ENCODE peak calls at places on chromosomes 5 and 9, in five cellular contexts. Q is SK-N-SH, O is HepG2, N is stomach, Z is HCT116. C is an unnamed sample.

GRCh38 chr5:95817430-95817829 is 5.1 kb downstream of the GLRX start:
- DNase-seq in Q (no peak), O (no peak), N (no peak), Z (no peak), C (no peak)

GRCh38 chr9:124339603-124340146 is 75.6 kb downstream of the PSMB7 start:
- DNase-seq in Q (no peak), O (no peak), N (no peak), Z (no peak), C (no peak)

GRCh38 chr9:4987996-4988421 is 2.9 kb downstream of the JAK2 start:
- DNase-seq in Q (peak), O (peak), N (peak), Z (peak), C (peak)

GRCh38 chr9:70450735-70451134 is 36.3 kb upstream of the KLF9 start:
- DNase-seq in Q (no peak), O (no peak), N (no peak), Z (no peak), C (no peak)

GRCh38 chr5:60540855-60541805 is 158.8 kb downstream of the DEPDC1B start:
- DNase-seq in Q (no peak), O (peak), N (no peak), Z (no peak), C (no peak)

GRCh38 chr9:129720181-129720864 is 32.5 kb downstream of the PTGES start:
- DNase-seq in Q (peak), O (peak), N (no peak), Z (no peak), C (no peak)

GRCh38 chr9:81028504-81028903 is 660.8 kb downstream of the TLE1 start:
- DNase-seq in Q (no peak), O (peak), N (no peak), Z (peak), C (no peak)

GRCh38 chr9:1025131-1025530 is 25.0 kb upstream of the DMRT2 start:
- DNase-seq in Q (no peak), O (no peak), N (no peak), Z (no peak), C (no peak)

GRCh38 chr9:13386935-13387667 is 107.6 kb upstream of the MPDZ start:
- DNase-seq in Q (no peak), O (no peak), N (no peak), Z (no peak), C (peak)

GRCh38 chr5:172477466-172477865 is 23.1 kb upstream of the SH3PXD2B start:
- DNase-seq in Q (no peak), O (no peak), N (no peak), Z (no peak), C (no peak)

GRCh38 chr5:143002459-143003327 is 232.5 kb downstream of the ARHGAP26 start:
- DNase-seq in Q (no peak), O (no peak), N (peak), Z (no peak), C (peak)

GRCh38 chr9:13963005-13963653 is 350.8 kb downstream of the NFIB start:
- DNase-seq in Q (no peak), O (no peak), N (no peak), Z (no peak), C (no peak)

GRCh38 chr5:1097381-1097893 is 14.4 kb downstream of the SLC12A7 start:
- DNase-seq in Q (no peak), O (no peak), N (no peak), Z (no peak), C (no peak)

GRCh38 chr5:179321206-179321987 is 23.9 kb downstream of the ADAMTS2 start:
- DNase-seq in Q (no peak), O (no peak), N (no peak), Z (no peak), C (no peak)

GRCh38 chr5:178192787-178193186 is 5.6 kb upstream of the GMCL2 start:
- DNase-seq in Q (no peak), O (no peak), N (no peak), Z (no peak), C (no peak)

GRCh38 chr9:89850633-89851325 is 246.0 kb downstream of the GADD45G start:
- DNase-seq in Q (no peak), O (no peak), N (peak), Z (no peak), C (no peak)

GRCh38 chr5:87845734-87846133 is 422.9 kb downstream of the TMEM161B start:
- DNase-seq in Q (no peak), O (no peak), N (no peak), Z (no peak), C (no peak)

GRCh38 chr9:68637020-68637419 is 68.0 kb upstream of the PIP5K1B start:
- DNase-seq in Q (no peak), O (no peak), N (peak), Z (no peak), C (no peak)

GRCh38 chr9:76456202-76456926 is 2.6 kb upstream of the GCNT1 start:
- DNase-seq in Q (no peak), O (peak), N (peak), Z (no peak), C (no peak)

GRCh38 chr5:109721741-109722140 is 32.0 kb downstream of the MAN2A1 start:
- DNase-seq in Q (no peak), O (no peak), N (no peak), Z (no peak), C (no peak)

GRCh38 chr9:18793122-18793521 is 239.9 kb downstream of the SAXO1 start:
- DNase-seq in Q (no peak), O (no peak), N (no peak), Z (no peak), C (no peak)

GRCh38 chr5:125088522-125089105 is 342.2 kb upstream of the ZNF608 start:
- DNase-seq in Q (no peak), O (no peak), N (no peak), Z (no peak), C (no peak)

GRCh38 chr5:28823231-28823630 is 1784.8 kb upstream of the CDH9 start:
- DNase-seq in Q (no peak), O (no peak), N (no peak), Z (no peak), C (no peak)

GRCh38 chr9:15531380-15531779 is 20.6 kb upstream of the PSIP1 start:
- DNase-seq in Q (no peak), O (no peak), N (no peak), Z (no peak), C (no peak)

GRCh38 chr5:134438268-134438622 is 26.6 kb upstream of the CDKN2AIPNL start:
- DNase-seq in Q (no peak), O (no peak), N (no peak), Z (no peak), C (no peak)

GRCh38 chr5:37717613-37718431 is 122.0 kb downstream of the GDNF start:
- DNase-seq in Q (peak), O (peak), N (peak), Z (no peak), C (no peak)

GRCh38 chr5:52356311-52356918 is 431.3 kb upstream of the ITGA1 start:
- DNase-seq in Q (peak), O (no peak), N (no peak), Z (no peak), C (no peak)

GRCh38 chr9:134351777-134352176 is 25.5 kb downstream of the RXRA start:
- DNase-seq in Q (no peak), O (no peak), N (no peak), Z (no peak), C (no peak)

GRCh38 chr5:93430673-93431192 is 150.3 kb downstream of the NR2F1-AS1 start:
- DNase-seq in Q (no peak), O (no peak), N (no peak), Z (no peak), C (no peak)

GRCh38 chr5:168291281-168291960 is at the start of gene WWC1:
- DNase-seq in Q (peak), O (peak), N (peak), Z (peak), C (no peak)

GRCh38 chr9:83432104-83432627 is 106.0 kb downstream of the FRMD3 start:
- DNase-seq in Q (no peak), O (peak), N (peak), Z (no peak), C (no peak)

GRCh38 chr5:52987711-52988329 is 1.3 kb upstream of the ITGA2 start:
- DNase-seq in Q (no peak), O (peak), N (no peak), Z (peak), C (no peak)

GRCh38 chr5:29307498-29307897 is 1886.0 kb upstream of the CDH6 start:
- DNase-seq in Q (no peak), O (no peak), N (no peak), Z (no peak), C (no peak)

GRCh38 chr5:58497956-58498942 is 7.0 kb downstream of the GAPT start:
- DNase-seq in Q (peak), O (peak), N (peak), Z (peak), C (no peak)

GRCh38 chr5:138264183-138264582 is 10.2 kb downstream of the GFRA3 start:
- DNase-seq in Q (no peak), O (no peak), N (no peak), Z (no peak), C (no peak)

GRCh38 chr9:110303136-110303535 is 34.5 kb downstream of the TXNDC8 start:
- DNase-seq in Q (no peak), O (no peak), N (no peak), Z (no peak), C (peak)

GRCh38 chr9:37026085-37026935 is 7.8 kb downstream of the PAX5 start:
- DNase-seq in Q (peak), O (no peak), N (no peak), Z (no peak), C (no peak)

GRCh38 chr9:135471751-135472640 is 7.6 kb upstream of the PPP1R26 start:
- DNase-seq in Q (no peak), O (no peak), N (no peak), Z (no peak), C (no peak)
- H3K4me3 ChIP-seq in Q (no peak), O (no peak), N (no peak), Z (no peak), C (no peak)

DNA sequence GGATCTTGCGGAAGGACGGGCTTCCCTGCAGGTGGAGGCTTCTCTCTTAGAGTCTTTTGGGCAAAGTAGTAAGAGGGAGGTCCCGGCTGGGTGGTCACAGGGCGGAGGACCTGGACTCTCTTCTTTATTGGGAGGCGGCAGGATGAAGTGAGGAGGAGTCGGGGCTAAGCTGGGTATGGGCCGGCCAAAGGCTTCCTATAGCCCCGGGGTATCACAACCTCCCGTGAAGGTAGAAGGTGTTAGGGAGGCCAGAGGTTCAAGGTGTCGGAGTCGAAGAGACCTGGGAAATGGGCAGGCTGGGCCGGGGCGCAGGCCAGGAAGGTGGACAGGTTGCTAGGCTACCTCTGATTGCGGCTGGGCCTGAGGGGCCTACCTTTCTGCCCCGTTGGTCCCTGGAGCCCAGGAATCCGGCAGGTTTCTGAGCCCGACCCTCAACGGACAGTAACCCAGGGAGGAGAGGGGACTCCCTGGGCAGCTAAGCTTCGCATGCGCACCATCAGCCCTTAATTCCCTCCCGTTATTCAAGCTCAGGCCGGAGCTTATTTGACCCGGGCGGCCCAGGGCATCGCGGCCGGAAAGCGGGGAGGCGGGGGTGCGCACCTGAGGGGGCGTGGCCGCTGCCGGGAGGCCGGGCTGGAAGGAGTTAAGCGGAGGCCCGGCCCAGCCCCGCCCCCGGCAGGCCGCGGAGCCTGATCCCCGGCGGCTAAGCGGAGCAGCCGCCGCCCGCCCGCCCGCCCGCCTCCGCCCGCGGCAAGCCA is at the start of gene TESK1:
- DNase-seq in Q (peak), O (peak), N (peak), Z (peak), C (no peak)
- TF ChIP-seq POLR2AphosphoS5 in Q (no peak), O (no peak), N (no peak), Z (no peak), C (no peak)

DNA sequence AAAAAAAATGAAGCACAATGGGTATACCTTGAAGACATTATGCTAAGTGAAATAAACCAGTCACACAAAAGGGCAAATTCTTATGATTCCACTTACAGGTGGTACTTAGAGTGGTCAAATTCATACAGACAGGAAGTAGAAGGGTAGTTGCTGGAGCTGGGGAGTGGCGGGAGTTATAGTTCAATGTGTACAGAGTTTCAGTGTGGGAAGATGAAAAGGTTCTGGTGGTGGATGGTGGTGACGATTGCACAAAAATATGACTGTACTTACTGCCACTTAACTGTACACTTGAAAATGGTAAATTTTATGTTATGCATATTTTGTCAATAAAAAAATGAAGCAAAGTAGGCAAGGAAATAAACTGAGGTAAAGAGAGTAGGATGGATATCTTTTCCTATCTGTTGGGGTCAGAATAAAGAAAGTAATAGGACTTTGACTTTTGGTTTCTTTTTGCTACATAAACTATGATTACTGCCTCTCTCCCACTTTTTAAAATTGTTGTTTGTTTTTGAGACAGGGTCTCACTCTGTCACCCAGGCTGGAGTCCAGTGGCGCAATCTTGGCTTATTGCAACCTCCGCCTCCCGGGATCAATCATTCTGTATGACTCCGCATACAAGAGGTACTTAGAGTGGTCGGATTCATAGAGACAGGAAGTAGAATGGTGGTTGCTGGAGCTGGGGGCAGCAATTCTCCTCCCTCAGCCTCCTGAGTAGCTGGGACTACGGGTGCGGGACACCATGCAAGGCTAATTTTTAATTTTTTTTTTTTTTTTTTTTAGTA is 4.0 kb upstream of the PSAT1 start:
- DNase-seq in Q (no peak), O (peak), N (no peak), Z (no peak), C (no peak)
- H3K4me3 ChIP-seq in Q (no peak), O (no peak), N (no peak), Z (no peak), C (no peak)

DNA sequence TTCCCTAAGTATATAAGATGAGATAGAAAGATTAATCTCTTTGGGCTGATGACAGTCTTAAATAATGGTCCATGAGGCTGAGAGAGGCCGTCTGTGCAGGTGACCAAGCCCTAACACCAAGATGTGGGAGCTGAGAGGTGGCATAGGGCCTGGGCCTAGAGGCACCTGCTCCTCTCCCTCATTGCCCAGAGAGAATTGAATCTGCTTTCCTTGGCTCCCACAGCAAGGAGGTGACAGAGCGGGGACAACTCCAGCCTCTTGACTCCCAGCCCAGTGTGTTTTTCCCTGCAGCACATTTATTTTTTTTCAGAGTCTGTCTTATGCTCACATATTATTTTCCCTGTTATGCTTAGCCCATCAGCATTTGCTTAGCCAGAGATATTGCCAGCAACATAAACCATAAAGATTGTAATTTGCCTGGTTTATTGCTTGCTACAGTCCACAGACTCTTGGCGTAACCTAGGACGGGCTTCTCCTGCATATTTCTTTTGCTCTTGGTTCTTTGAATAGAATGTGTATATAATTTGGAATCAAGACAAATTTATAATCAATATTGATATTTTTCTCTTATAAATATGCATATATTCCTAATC is 105.6 kb downstream of the NTRK2 start:
- DNase-seq in Q (no peak), O (no peak), N (no peak), Z (no peak), C (no peak)
- TF ChIP-seq POLR2AphosphoS5 in Q (no peak), O (no peak), N (no peak), Z (no peak), C (no peak)

GRCh38 chr5:14451866-14452265 is 129.7 kb upstream of the OTULINL start:
- DNase-seq in Q (no peak), O (no peak), N (no peak), Z (no peak), C (no peak)
- H3K4me3 ChIP-seq in Q (no peak), O (no peak), N (no peak), Z (no peak), C (no peak)

GRCh38 chr5:8729437-8729836 is 816.4 kb downstream of the SEMA5A start:
- DNase-seq in Q (no peak), O (no peak), N (no peak), Z (no peak), C (no peak)

GRCh38 chr5:8726383-8727036 is 819.4 kb downstream of the SEMA5A start:
- DNase-seq in Q (no peak), O (no peak), N (no peak), Z (no peak), C (no peak)

GRCh38 chr5:8730194-8730593 is 815.7 kb downstream of the SEMA5A start:
- DNase-seq in Q (no peak), O (no peak), N (no peak), Z (no peak), C (no peak)
- TF ChIP-seq POLR2AphosphoS5 in Q (no peak), O (no peak), N (no peak), Z (no peak), C (no peak)

DNA sequence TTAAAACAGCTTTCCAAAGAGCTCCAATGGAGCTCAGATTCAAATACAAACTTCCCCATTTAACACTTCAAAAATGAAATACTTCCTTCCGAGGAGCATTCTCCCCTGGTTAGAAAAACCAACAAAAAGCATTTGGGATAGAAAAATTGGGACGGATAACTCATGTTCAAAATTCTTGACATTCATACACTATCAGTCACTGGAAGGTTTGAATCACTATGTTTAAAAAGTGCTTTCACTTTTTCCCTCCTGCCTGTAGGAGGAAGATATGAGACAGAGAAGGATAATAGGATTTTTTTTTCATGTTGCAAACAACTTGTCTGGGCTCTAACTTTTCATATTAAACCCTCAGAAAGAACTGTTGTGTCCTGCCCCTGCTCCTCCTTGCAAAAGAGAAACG is 412.0 kb downstream of the ACTL7B start:
- DNase-seq in Q (no peak), O (peak), N (no peak), Z (no peak), C (no peak)
- H3K4me3 ChIP-seq in Q (peak), O (no peak), N (no peak), Z (no peak), C (no peak)

DNA sequence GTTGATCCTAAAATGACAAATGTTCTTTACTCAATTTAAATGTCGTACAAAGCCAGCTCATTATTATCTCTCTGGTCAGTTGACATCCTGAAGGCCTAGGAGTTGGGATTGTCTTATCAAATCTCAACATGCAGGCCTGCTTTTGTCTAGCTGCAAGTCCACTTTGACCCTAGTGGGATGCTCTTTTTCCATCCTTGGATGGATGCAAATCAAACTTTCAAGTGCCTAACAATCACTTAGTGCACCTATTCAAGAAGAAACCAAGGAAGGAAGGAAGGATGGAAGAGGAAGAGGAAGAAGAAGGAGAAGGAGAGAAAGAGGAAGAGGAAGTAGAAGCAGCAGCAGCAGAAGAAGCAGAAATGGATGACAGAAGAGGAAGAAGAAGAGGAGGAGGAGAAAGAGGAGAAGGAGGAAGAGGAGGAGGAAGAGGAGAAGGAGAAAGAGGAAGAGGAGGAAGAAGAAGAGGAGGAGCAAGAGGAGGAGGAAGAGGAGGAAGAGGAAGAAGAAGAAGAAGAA is 109.6 kb downstream of the PIK3R1 start:
- DNase-seq in Q (no peak), O (no peak), N (no peak), Z (no peak), C (no peak)
- TF ChIP-seq POLR2AphosphoS5 in Q (no peak), O (no peak), N (no peak), Z (no peak), C (no peak)

C was measured in HL-60.